ENCODE peak calls at places on chromosomes 2 and 18, in five cellular contexts. Q, U, J, H and D are unnamed samples.
A peak's percentile ranks its signal among the peaks of the same experiment; 100 is the strongest.

GRCh38 chr2:200913654-200914053 is 24.5 kb downstream of the NIF3L1 start:
- DNase-seq in Q (peak; percentile 21), U (no peak), J (peak; percentile 29), H (no peak), D (no peak)

GRCh38 chr2:204892506-204893255 is 347.4 kb downstream of the PARD3B start:
- DNase-seq in Q (peak; percentile 64), U (no peak), J (peak; percentile 82), H (no peak), D (no peak)

GRCh38 chr2:220277445-220277960 is 650.1 kb downstream of the SLC4A3 start:
- DNase-seq in Q (peak; percentile 93), U (no peak), J (peak; percentile 83), H (peak; percentile 67), D (peak; percentile 89)

GRCh38 chr2:106801256-106801655 is 84.7 kb downstream of the ST6GAL2 start:
- DNase-seq in Q (no peak), U (no peak), J (no peak), H (no peak), D (no peak)

GRCh38 chr2:148493822-148494563 is 150.6 kb upstream of the EPC2 start:
- DNase-seq in Q (no peak), U (no peak), J (no peak), H (no peak), D (no peak)

GRCh38 chr2:2880938-2881337 is 496.7 kb downstream of the EIPR1 start:
- DNase-seq in Q (no peak), U (no peak), J (no peak), H (no peak), D (no peak)

GRCh38 chr2:64770781-64771334 is 117.1 kb upstream of the SERTAD2 start:
- DNase-seq in Q (peak; percentile 94), U (no peak), J (peak; percentile 87), H (no peak), D (no peak)

GRCh38 chr2:71846669-71847291 is 300.9 kb downstream of the CYP26B1 start:
- DNase-seq in Q (peak; percentile 83), U (no peak), J (no peak), H (no peak), D (no peak)

GRCh38 chr2:176710657-176711197 is 441.5 kb downstream of the MTX2 start:
- DNase-seq in Q (no peak), U (no peak), J (no peak), H (no peak), D (no peak)

GRCh38 chr2:216478151-216478550 is 20.5 kb upstream of the RPL37A start:
- DNase-seq in Q (peak; percentile 48), U (no peak), J (peak; percentile 27), H (no peak), D (no peak)

GRCh38 chr2:13006829-13007715 is 290.3 kb downstream of the TRIB2 start:
- DNase-seq in Q (peak; percentile 49), U (peak; percentile 40), J (peak; percentile 28), H (peak; percentile 63), D (peak; percentile 58)

GRCh38 chr2:69026026-69026425 is 13.0 kb downstream of the ANTXR1 start:
- DNase-seq in Q (no peak), U (no peak), J (no peak), H (no peak), D (peak; percentile 32)

GRCh38 chr2:237201461-237202287 is 116.0 kb downstream of the COPS8 start:
- DNase-seq in Q (peak; percentile 93), U (no peak), J (peak; percentile 88), H (no peak), D (no peak)

GRCh38 chr2:11637546-11637945 is 32.4 kb downstream of the NTSR2 start:
- DNase-seq in Q (no peak), U (no peak), J (no peak), H (no peak), D (no peak)

GRCh38 chr2:120434487-120434886 is 88.6 kb downstream of the INHBB start:
- DNase-seq in Q (no peak), U (no peak), J (peak; percentile 76), H (no peak), D (no peak)

GRCh38 chr18:6255121-6255742 is 159.5 kb downstream of the L3MBTL4 start:
- DNase-seq in Q (no peak), U (no peak), J (no peak), H (no peak), D (no peak)

GRCh38 chr2:213306320-213306942 is 22.2 kb downstream of the SPAG16 start:
- DNase-seq in Q (peak; percentile 79), U (no peak), J (no peak), H (no peak), D (no peak)

GRCh38 chr2:163505281-163505680 is 230.5 kb downstream of the FIGN start:
- DNase-seq in Q (no peak), U (no peak), J (no peak), H (no peak), D (no peak)

GRCh38 chr18:25921677-25922421 is 168.6 kb downstream of the SS18 start:
- DNase-seq in Q (peak; percentile 1), U (peak; percentile 8), J (no peak), H (no peak), D (peak; percentile 8)

GRCh38 chr2:98824256-98825042 is 93.5 kb upstream of the MGAT4A start:
- DNase-seq in Q (no peak), U (no peak), J (no peak), H (no peak), D (no peak)

GRCh38 chr2:147630585-147630984 is 214.2 kb upstream of the ACVR2A start:
- DNase-seq in Q (no peak), U (no peak), J (no peak), H (no peak), D (no peak)

GRCh38 chr2:169072163-169072925 is 3.0 kb downstream of the DHRS9 start:
- DNase-seq in Q (no peak), U (no peak), J (no peak), H (no peak), D (no peak)

GRCh38 chr2:141384676-141385075 is 746.1 kb downstream of the LRP1B start:
- DNase-seq in Q (no peak), U (no peak), J (no peak), H (no peak), D (no peak)

GRCh38 chr2:201931955-201932354 is 101.7 kb upstream of the FZD7 start:
- DNase-seq in Q (peak; percentile 65), U (no peak), J (peak; percentile 57), H (no peak), D (no peak)

GRCh38 chr2:119760237-119760807 is 600 bp downstream of the PTPN4 start:
- DNase-seq in Q (no peak), U (no peak), J (no peak), H (no peak), D (no peak)

GRCh38 chr18:68376931-68377330 is 338.0 kb downstream of the TMX3 start:
- DNase-seq in Q (no peak), U (no peak), J (no peak), H (no peak), D (no peak)